ENCODE peak calls at places on chromosomes 3 and 15, in ten cellular contexts. One of them, this sample, is unnamed. For H3K9me3, the result is how much of the 10 kb centered on the place peaks cover.

GRCh38 chr3:196246612-196247308 is 30.4 kb downstream of the SLC51A start:
- DNase-seq in GM23248: peak
- DNase-seq in thoracic aorta: no peak
- DNase-seq in thyroid gland: no peak
- DNase-seq in cardiac muscle cell: peak
- DNase-seq in astrocyte: peak
- DNase-seq in colonic mucosa: no peak
- DNase-seq in A549: no peak
- DNase-seq in left lung: no peak
- DNase-seq in SJSA1: no peak
- DNase-seq in this sample: no peak

GRCh38 chr15:84840741-84841429 is 23.7 kb downstream of the ALPK3 start:
- DNase-seq in GM23248: peak
- DNase-seq in thoracic aorta: peak
- DNase-seq in thyroid gland: peak
- DNase-seq in cardiac muscle cell: peak
- DNase-seq in astrocyte: peak
- DNase-seq in colonic mucosa: peak
- DNase-seq in A549: no peak
- DNase-seq in left lung: peak
- DNase-seq in SJSA1: no peak
- DNase-seq in this sample: no peak

GRCh38 chr15:44101286-44101685 is 93.8 kb downstream of the FRMD5 start:
- DNase-seq in GM23248: peak
- DNase-seq in thoracic aorta: no peak
- DNase-seq in thyroid gland: no peak
- DNase-seq in cardiac muscle cell: peak
- DNase-seq in astrocyte: peak
- DNase-seq in colonic mucosa: no peak
- DNase-seq in A549: no peak
- DNase-seq in left lung: no peak
- DNase-seq in SJSA1: no peak
- DNase-seq in this sample: no peak

GRCh38 chr3:153974614-153975013 is 146.6 kb upstream of the ARHGEF26 start:
- DNase-seq in GM23248: no peak
- DNase-seq in thoracic aorta: no peak
- DNase-seq in thyroid gland: no peak
- DNase-seq in cardiac muscle cell: no peak
- DNase-seq in astrocyte: no peak
- DNase-seq in colonic mucosa: no peak
- DNase-seq in A549: no peak
- DNase-seq in left lung: no peak
- DNase-seq in SJSA1: no peak
- DNase-seq in this sample: no peak

GRCh38 chr3:192675958-192676649 is 51.2 kb downstream of the FGF12 start:
- DNase-seq in GM23248: no peak
- DNase-seq in thoracic aorta: no peak
- DNase-seq in thyroid gland: no peak
- DNase-seq in cardiac muscle cell: no peak
- DNase-seq in astrocyte: no peak
- DNase-seq in colonic mucosa: no peak
- DNase-seq in A549: no peak
- DNase-seq in left lung: no peak
- DNase-seq in SJSA1: no peak
- DNase-seq in this sample: no peak

GRCh38 chr3:143433787-143434378 is 314.3 kb downstream of the CHST2 start:
- DNase-seq in GM23248: peak
- DNase-seq in thoracic aorta: no peak
- DNase-seq in thyroid gland: no peak
- DNase-seq in cardiac muscle cell: no peak
- DNase-seq in astrocyte: no peak
- DNase-seq in colonic mucosa: peak
- DNase-seq in A549: no peak
- DNase-seq in left lung: no peak
- DNase-seq in SJSA1: no peak
- DNase-seq in this sample: peak

GRCh38 chr3:109035082-109035481 is 81.4 kb upstream of the GUCA1C start:
- DNase-seq in GM23248: no peak
- DNase-seq in thoracic aorta: no peak
- DNase-seq in thyroid gland: no peak
- DNase-seq in cardiac muscle cell: no peak
- DNase-seq in astrocyte: no peak
- DNase-seq in colonic mucosa: no peak
- DNase-seq in A549: no peak
- DNase-seq in left lung: no peak
- DNase-seq in SJSA1: no peak
- DNase-seq in this sample: no peak

GRCh38 chr3:172600644-172601065 is 77.4 kb upstream of the TNFSF10 start:
- DNase-seq in GM23248: no peak
- DNase-seq in thoracic aorta: no peak
- DNase-seq in thyroid gland: no peak
- DNase-seq in cardiac muscle cell: no peak
- DNase-seq in astrocyte: no peak
- DNase-seq in colonic mucosa: no peak
- DNase-seq in A549: no peak
- DNase-seq in left lung: no peak
- DNase-seq in SJSA1: no peak
- DNase-seq in this sample: no peak

GRCh38 chr3:713225-713624 is 379.6 kb upstream of the CNTN6 start:
- DNase-seq in GM23248: no peak
- DNase-seq in thoracic aorta: no peak
- DNase-seq in thyroid gland: no peak
- DNase-seq in cardiac muscle cell: no peak
- DNase-seq in astrocyte: no peak
- DNase-seq in colonic mucosa: no peak
- DNase-seq in A549: no peak
- DNase-seq in left lung: no peak
- DNase-seq in SJSA1: no peak
- DNase-seq in this sample: no peak

DNA sequence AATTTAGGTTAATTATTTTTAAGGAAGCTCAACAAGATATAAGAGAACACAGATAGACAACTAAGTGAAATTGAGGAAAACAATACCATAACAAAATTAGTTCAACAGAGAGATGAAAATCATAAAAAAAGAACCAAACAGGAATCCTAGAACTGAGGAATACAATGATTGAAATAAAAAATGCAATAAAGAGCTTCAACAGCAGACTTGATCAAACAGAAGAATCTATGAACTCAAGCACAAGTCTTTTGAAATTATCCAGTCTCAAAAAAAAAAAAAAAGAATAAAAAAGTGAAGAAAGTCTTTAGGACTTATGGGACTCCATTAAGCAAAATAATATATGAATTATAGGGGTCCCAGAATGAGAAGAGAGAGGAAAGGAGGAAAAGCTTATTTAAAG is 42.0 kb upstream of the GNB4 start:
- DNase-seq in GM23248: no peak
- DNase-seq in thoracic aorta: no peak
- DNase-seq in thyroid gland: no peak
- DNase-seq in cardiac muscle cell: no peak
- DNase-seq in astrocyte: no peak
- DNase-seq in colonic mucosa: no peak
- DNase-seq in A549: no peak
- DNase-seq in left lung: no peak
- DNase-seq in SJSA1: no peak
- DNase-seq in this sample: no peak
- H3K9me3 ChIP-seq in GM23248: under half
- H3K9me3 ChIP-seq in thoracic aorta: under half
- H3K9me3 ChIP-seq in thyroid gland: under half
- H3K9me3 ChIP-seq in cardiac muscle cell: under half
- H3K9me3 ChIP-seq in astrocyte: under half
- H3K9me3 ChIP-seq in colonic mucosa: under half
- H3K9me3 ChIP-seq in A549: under half
- H3K9me3 ChIP-seq in left lung: half or more
- H3K9me3 ChIP-seq in SJSA1: under half
- H3K9me3 ChIP-seq in this sample: under half

DNA sequence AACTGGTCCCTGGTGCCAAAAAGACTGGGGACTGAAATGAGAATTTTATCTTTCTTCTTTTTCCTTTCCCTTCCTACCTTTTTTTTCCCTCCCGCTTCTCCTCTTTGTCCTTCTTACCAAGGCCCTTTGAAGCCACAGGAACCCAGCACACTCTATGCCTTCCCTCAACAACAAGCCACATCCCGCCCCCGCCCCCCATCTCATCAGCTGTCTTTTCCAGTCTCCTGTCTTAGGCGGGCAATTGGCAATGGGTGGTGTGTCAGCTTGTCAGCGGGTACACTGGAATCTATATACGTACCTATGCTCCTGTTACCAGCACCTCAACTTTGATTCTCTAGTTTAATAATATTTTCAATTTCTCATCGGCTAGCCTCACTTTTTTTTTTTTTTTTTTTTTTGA is 56.3 kb upstream of the CHD2 start:
- DNase-seq in GM23248: no peak
- DNase-seq in thoracic aorta: no peak
- DNase-seq in thyroid gland: no peak
- DNase-seq in cardiac muscle cell: no peak
- DNase-seq in astrocyte: no peak
- DNase-seq in colonic mucosa: no peak
- DNase-seq in A549: no peak
- DNase-seq in left lung: no peak
- DNase-seq in SJSA1: no peak
- DNase-seq in this sample: peak
- H3K27ac ChIP-seq in GM23248: no peak
- H3K27ac ChIP-seq in thoracic aorta: no peak
- H3K27ac ChIP-seq in thyroid gland: no peak
- H3K27ac ChIP-seq in cardiac muscle cell: no peak
- H3K27ac ChIP-seq in astrocyte: no peak
- H3K27ac ChIP-seq in colonic mucosa: peak
- H3K27ac ChIP-seq in A549: no peak
- H3K27ac ChIP-seq in left lung: peak
- H3K27ac ChIP-seq in SJSA1: no peak
- H3K27ac ChIP-seq in this sample: peak

GRCh38 chr3:186097317-186097662 is 11.6 kb downstream of the ETV5 start:
- DNase-seq in GM23248: no peak
- DNase-seq in thoracic aorta: no peak
- DNase-seq in thyroid gland: no peak
- DNase-seq in cardiac muscle cell: no peak
- DNase-seq in astrocyte: no peak
- DNase-seq in colonic mucosa: no peak
- DNase-seq in A549: no peak
- DNase-seq in left lung: no peak
- DNase-seq in SJSA1: no peak
- DNase-seq in this sample: no peak
- H3K4me3 ChIP-seq in GM23248: peak
- H3K4me3 ChIP-seq in thoracic aorta: peak
- H3K4me3 ChIP-seq in thyroid gland: no peak
- H3K4me3 ChIP-seq in cardiac muscle cell: peak
- H3K4me3 ChIP-seq in astrocyte: peak
- H3K4me3 ChIP-seq in colonic mucosa: peak
- H3K4me3 ChIP-seq in A549: peak
- H3K4me3 ChIP-seq in left lung: no peak
- H3K4me3 ChIP-seq in SJSA1: peak
- H3K4me3 ChIP-seq in this sample: peak

GRCh38 chr15:20358781-20359414 is 182.7 kb downstream of the GOLGA6L6 start:
- DNase-seq in GM23248: no peak
- DNase-seq in thoracic aorta: no peak
- DNase-seq in thyroid gland: no peak
- DNase-seq in cardiac muscle cell: no peak
- DNase-seq in astrocyte: no peak
- DNase-seq in colonic mucosa: no peak
- DNase-seq in A549: no peak
- DNase-seq in left lung: no peak
- DNase-seq in SJSA1: no peak
- DNase-seq in this sample: no peak

GRCh38 chr15:20356444-20357138 is 185.0 kb downstream of the GOLGA6L6 start:
- DNase-seq in GM23248: peak
- DNase-seq in thoracic aorta: no peak
- DNase-seq in thyroid gland: no peak
- DNase-seq in cardiac muscle cell: no peak
- DNase-seq in astrocyte: no peak
- DNase-seq in colonic mucosa: no peak
- DNase-seq in A549: peak
- DNase-seq in left lung: peak
- DNase-seq in SJSA1: no peak
- DNase-seq in this sample: peak

GRCh38 chr15:20357139-20358065 is 184.2 kb downstream of the GOLGA6L6 start:
- DNase-seq in GM23248: no peak
- DNase-seq in thoracic aorta: no peak
- DNase-seq in thyroid gland: no peak
- DNase-seq in cardiac muscle cell: no peak
- DNase-seq in astrocyte: no peak
- DNase-seq in colonic mucosa: no peak
- DNase-seq in A549: no peak
- DNase-seq in left lung: peak
- DNase-seq in SJSA1: no peak
- DNase-seq in this sample: no peak

GRCh38 chr15:20355256-20355868 is 186.2 kb downstream of the GOLGA6L6 start:
- DNase-seq in GM23248: no peak
- DNase-seq in thoracic aorta: no peak
- DNase-seq in thyroid gland: no peak
- DNase-seq in cardiac muscle cell: no peak
- DNase-seq in astrocyte: no peak
- DNase-seq in colonic mucosa: no peak
- DNase-seq in A549: no peak
- DNase-seq in left lung: peak
- DNase-seq in SJSA1: no peak
- DNase-seq in this sample: no peak

DNA sequence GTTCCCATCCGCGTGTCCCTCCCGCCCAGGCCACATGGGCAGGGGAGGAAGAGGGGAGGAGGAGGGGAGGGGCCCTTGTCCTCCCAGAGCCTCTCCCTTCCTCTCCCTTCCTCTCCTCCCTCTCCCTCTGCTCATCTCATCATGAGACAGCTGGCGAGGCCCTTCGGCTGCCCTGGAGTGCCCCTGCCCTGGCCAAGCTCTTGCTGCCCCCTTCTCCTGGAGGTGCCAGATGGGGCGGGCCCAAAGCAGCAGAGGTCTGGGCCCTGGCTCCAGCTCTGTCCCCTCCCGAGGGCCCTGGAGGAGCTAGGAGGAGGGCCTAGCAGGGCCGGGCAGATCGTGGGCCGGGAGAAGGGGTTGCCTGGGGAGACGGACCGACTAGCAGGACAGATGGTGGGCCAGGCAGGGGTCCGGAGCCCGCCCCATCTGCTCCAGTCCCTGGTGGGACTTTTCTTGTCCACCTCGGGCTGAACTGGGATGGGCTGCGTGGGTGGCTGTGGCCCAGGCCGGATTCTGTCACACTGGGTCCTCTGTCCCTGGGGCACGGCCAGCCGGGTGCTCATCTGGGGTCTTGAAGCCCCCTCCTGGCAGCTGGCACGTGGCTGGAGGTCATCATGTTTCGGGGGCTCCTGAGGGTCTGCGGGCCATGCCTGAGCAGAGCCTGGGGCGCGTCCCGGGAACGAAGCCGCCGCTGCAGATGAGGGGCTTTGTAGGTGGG is 183.4 kb downstream of the GOLGA6L6 start:
- DNase-seq in GM23248: no peak
- DNase-seq in thoracic aorta: no peak
- DNase-seq in thyroid gland: no peak
- DNase-seq in cardiac muscle cell: no peak
- DNase-seq in astrocyte: no peak
- DNase-seq in colonic mucosa: no peak
- DNase-seq in A549: no peak
- DNase-seq in left lung: peak
- DNase-seq in SJSA1: no peak
- DNase-seq in this sample: no peak
- H3K9me3 ChIP-seq in GM23248: under half
- H3K9me3 ChIP-seq in thoracic aorta: under half
- H3K9me3 ChIP-seq in thyroid gland: under half
- H3K9me3 ChIP-seq in cardiac muscle cell: under half
- H3K9me3 ChIP-seq in astrocyte: under half
- H3K9me3 ChIP-seq in colonic mucosa: under half
- H3K9me3 ChIP-seq in A549: under half
- H3K9me3 ChIP-seq in left lung: under half
- H3K9me3 ChIP-seq in SJSA1: under half
- H3K9me3 ChIP-seq in this sample: under half

GRCh38 chr15:46343527-46343926 is 708.7 kb downstream of the SQOR start:
- DNase-seq in GM23248: no peak
- DNase-seq in thoracic aorta: no peak
- DNase-seq in thyroid gland: no peak
- DNase-seq in cardiac muscle cell: no peak
- DNase-seq in astrocyte: no peak
- DNase-seq in colonic mucosa: no peak
- DNase-seq in A549: no peak
- DNase-seq in left lung: peak
- DNase-seq in SJSA1: no peak
- DNase-seq in this sample: no peak
- H3K27ac ChIP-seq in GM23248: no peak
- H3K27ac ChIP-seq in thoracic aorta: no peak
- H3K27ac ChIP-seq in thyroid gland: no peak
- H3K27ac ChIP-seq in cardiac muscle cell: no peak
- H3K27ac ChIP-seq in astrocyte: no peak
- H3K27ac ChIP-seq in colonic mucosa: no peak
- H3K27ac ChIP-seq in A549: no peak
- H3K27ac ChIP-seq in left lung: no peak
- H3K27ac ChIP-seq in SJSA1: no peak
- H3K27ac ChIP-seq in this sample: no peak